ENCODE peak calls at places on chromosomes 2 and 18, in five cellular contexts. W, G, Y, Q and J are unnamed samples.

GRCh38 chr2:29108225-29108624 is 7.0 kb upstream of the CLIP4 start:
- DNase-seq in Y (peak; percentile 65), G (no peak), Q (peak; percentile 88), W (peak; percentile 92), J (no peak)

GRCh38 chr2:222410534-222410933 is 13.8 kb upstream of the SGPP2 start:
- DNase-seq in Q (no peak), G (no peak), Y (no peak), W (no peak), J (no peak)

GRCh38 chr18:2917255-2918047 is 70.6 kb downstream of the EMILIN2 start:
- DNase-seq in Y (no peak), Q (no peak), G (no peak), W (no peak), J (no peak)

GRCh38 chr2:222656544-222657446 is 903 bp upstream of the FARSB start:
- DNase-seq in Q (no peak), W (no peak), G (no peak), Y (no peak), J (no peak)

GRCh38 chr2:182906454-182906853 is 40.0 kb upstream of the FRZB start:
- DNase-seq in G (no peak), W (no peak), Q (no peak), Y (no peak), J (no peak)

GRCh38 chr18:47113796-47114540 is 36.3 kb downstream of the HDHD2 start:
- DNase-seq in W (no peak), Y (peak; percentile 56), Q (no peak), G (no peak), J (no peak)

GRCh38 chr2:201357216-201357615 is at the start of gene FLACC1:
- DNase-seq in G (no peak), W (peak; percentile 82), Y (peak; percentile 49), Q (peak; percentile 82), J (peak; percentile 31)

GRCh38 chr18:76613721-76614120 is 118.7 kb upstream of the ZNF516 start:
- DNase-seq in G (no peak), Y (no peak), Q (no peak), W (no peak), J (no peak)

GRCh38 chr2:43609304-43609883 is 13.6 kb upstream of the THADA start:
- DNase-seq in W (peak; percentile 63), Y (peak; percentile 23), G (no peak), Q (peak; percentile 61), J (no peak)

GRCh38 chr18:39770399-39770798 is 2184.6 kb upstream of the PIK3C3 start:
- DNase-seq in Y (no peak), G (no peak), W (no peak), Q (no peak), J (no peak)

GRCh38 chr18:9293948-9294347 is 40.6 kb upstream of the TWSG1 start:
- DNase-seq in Q (no peak), W (no peak), G (no peak), Y (no peak), J (no peak)

GRCh38 chr18:217532-218334 is 50.1 kb downstream of the THOC1 start:
- DNase-seq in Q (no peak), W (no peak), G (no peak), Y (no peak), J (no peak)

GRCh38 chr2:15938803-15939555 is 1.4 kb upstream of the MYCN start:
- DNase-seq in Y (no peak), G (no peak), Q (no peak), W (no peak), J (no peak)

GRCh38 chr18:23710068-23710527 is 20.8 kb downstream of the LAMA3 start:
- DNase-seq in Q (peak; percentile 79), Y (no peak), W (peak; percentile 90), G (no peak), J (no peak)

GRCh38 chr2:226115102-226115831 is 684.4 kb downstream of the IRS1 start:
- DNase-seq in W (peak; percentile 88), G (no peak), Y (peak; percentile 96), Q (peak; percentile 98), J (no peak)

GRCh38 chr2:3681625-3682024 is 21.8 kb upstream of the DCDC2C start:
- DNase-seq in Y (no peak), W (no peak), G (no peak), Q (no peak), J (no peak)

GRCh38 chr2:8502316-8502715 is 179.5 kb upstream of the ID2 start:
- DNase-seq in W (no peak), Q (no peak), G (no peak), Y (no peak), J (no peak)